ENCODE peak calls at places on chromosomes 6 and 20, in ten cellular contexts. M is ovary, H is lower lobe of right lung, L is heart right ventricle, A is left lung, S is stomach, P is HepG2, D is body of pancreas, Q is K562, Y is left ventricle myocardium inferior. G is an unnamed sample.

GRCh38 chr6:149698175-149698574 is 19.7 kb downstream of the LATS1 start:
- DNase-seq in H (no peak), Y (no peak), A (no peak), Q (no peak), M (no peak), D (no peak), S (no peak), L (no peak), P (no peak), G (no peak)

GRCh38 chr6:107116328-107116892 is 1.1 kb upstream of the BEND3 start:
- DNase-seq in H (peak; percentile 58), M (no peak), P (no peak), S (peak; percentile 57), D (peak; percentile 66), A (no peak), Q (peak; percentile 38), Y (no peak), L (no peak), G (peak; percentile 42)

GRCh38 chr20:38186788-38187221 is 21.7 kb upstream of the TGM2 start:
- DNase-seq in Y (no peak), M (no peak), P (no peak), L (no peak), S (no peak), H (no peak), D (no peak), Q (no peak), A (no peak), G (no peak)

GRCh38 chr6:68049562-68049961 is 585.5 kb upstream of the ADGRB3 start:
- DNase-seq in L (no peak), S (no peak), H (no peak), M (no peak), Q (no peak), D (no peak), P (no peak), Y (no peak), A (no peak), G (no peak)

GRCh38 chr6:57313711-57314471 is 3.5 kb upstream of the PRIM2 start:
- DNase-seq in D (no peak), Q (no peak), P (no peak), Y (no peak), L (no peak), S (no peak), M (no peak), H (no peak), A (no peak), G (no peak)

GRCh38 chr20:19889011-19889953 is 127.9 kb upstream of the NAA20 start:
- DNase-seq in D (peak; percentile 26), A (peak; percentile 77), Y (peak; percentile 56), P (no peak), L (peak; percentile 84), Q (no peak), S (no peak), H (no peak), M (peak; percentile 69), G (peak; percentile 38)

GRCh38 chr20:49484180-49485140 is 2.0 kb upstream of the KCNB1 start:
- DNase-seq in S (peak; percentile 80), P (peak; percentile 68), A (peak; percentile 90), M (peak; percentile 68), H (peak; percentile 79), Q (peak; percentile 73), D (peak; percentile 80), Y (peak; percentile 78), L (peak; percentile 71), G (peak; percentile 89)

GRCh38 chr6:53543341-53544010 is 1.4 kb downstream of the GCLC start:
- DNase-seq in Y (no peak), P (no peak), A (no peak), H (no peak), Q (no peak), L (no peak), S (no peak), D (no peak), M (no peak), G (no peak)

GRCh38 chr20:54649511-54649962 is 174.1 kb downstream of the DOK5 start:
- DNase-seq in S (peak; percentile 92), A (no peak), M (peak; percentile 80), P (peak; percentile 85), H (peak; percentile 74), Q (peak; percentile 53), D (peak; percentile 92), L (peak; percentile 81), Y (peak; percentile 75), G (peak; percentile 92)

GRCh38 chr20:41316009-41316408 is 1.5 kb downstream of the ZHX3 start:
- DNase-seq in M (no peak), P (peak; percentile 46), S (no peak), L (no peak), D (no peak), A (no peak), Y (no peak), H (no peak), Q (no peak), G (no peak)

DNA sequence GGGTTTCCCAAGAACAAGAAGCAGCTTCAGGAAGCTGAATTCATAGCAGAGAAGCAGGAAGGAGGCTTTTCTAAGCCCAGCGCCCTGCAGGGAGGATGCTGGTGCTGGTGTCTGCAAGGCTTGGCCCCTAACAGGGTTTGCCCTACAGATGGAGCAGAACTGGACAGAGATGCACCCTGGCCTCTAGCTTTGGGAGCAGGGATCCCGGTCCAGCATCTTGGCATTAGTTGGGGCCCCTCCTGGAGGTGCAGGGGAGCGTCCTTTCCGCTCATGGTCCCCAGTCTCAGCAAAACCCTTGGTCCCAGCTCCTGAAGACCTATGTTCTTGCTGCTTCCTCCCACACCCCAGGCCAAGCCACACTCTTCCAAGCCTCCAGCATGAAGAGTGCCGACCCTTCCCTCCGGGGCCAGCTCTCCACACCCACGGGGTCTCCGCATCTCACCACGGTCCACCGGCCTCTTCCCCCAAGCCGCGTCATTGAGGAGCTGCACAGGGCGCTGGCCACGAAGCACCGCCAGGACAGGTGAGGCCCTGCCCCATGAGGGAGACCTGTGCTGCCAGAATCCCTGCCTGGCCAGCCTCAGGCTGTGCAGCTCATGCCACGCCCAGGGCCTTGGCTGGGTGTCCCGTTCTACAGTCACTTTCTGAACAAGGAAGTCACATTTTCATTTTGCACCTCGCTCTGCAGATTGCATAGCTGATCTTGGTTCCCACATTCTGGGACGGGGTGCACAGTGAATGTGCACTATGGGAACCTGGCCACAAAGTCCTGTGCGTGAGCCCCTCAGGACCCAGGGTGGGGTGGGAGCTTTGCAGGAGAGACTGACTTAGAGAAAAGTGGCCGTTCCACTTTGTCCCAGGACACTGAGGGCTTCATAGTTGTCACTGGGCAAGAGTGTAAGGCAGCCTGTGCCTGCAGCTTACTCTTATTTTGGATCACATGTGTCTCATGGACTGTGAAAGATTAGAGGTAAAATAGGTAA is 160.2 kb downstream of the SYCP2 start:
- DNase-seq in S (peak; percentile 26), A (peak; percentile 63), Q (no peak), M (no peak), L (no peak), Y (no peak), P (no peak), D (no peak), H (no peak), G (no peak)
- H3K9me3 ChIP-seq in S (no peaks in the 10 kb centered on the region), A (no peaks in the 10 kb centered on the region), Q (no peaks in the 10 kb centered on the region), M (no peaks in the 10 kb centered on the region), L (no peaks in the 10 kb centered on the region), Y (no peaks in the 10 kb centered on the region), P (no peaks in the 10 kb centered on the region), D (no peaks in the 10 kb centered on the region), H (no peaks in the 10 kb centered on the region), G (no peaks in the 10 kb centered on the region)

GRCh38 chr20:11920083-11920482 is 2.4 kb downstream of the BTBD3 start:
- DNase-seq in S (no peak), P (no peak), A (no peak), D (no peak), L (no peak), Y (no peak), Q (no peak), M (no peak), H (no peak), G (no peak)

GRCh38 chr20:11919046-11919445 is 1.4 kb downstream of the BTBD3 start:
- DNase-seq in H (no peak), Q (no peak), L (peak; percentile 67), D (peak; percentile 62), S (peak; percentile 70), A (no peak), P (no peak), Y (peak; percentile 38), M (no peak), G (no peak)

GRCh38 chr20:11919571-11919970 is 1.9 kb downstream of the BTBD3 start:
- DNase-seq in L (no peak), M (no peak), Y (no peak), D (no peak), Q (no peak), A (no peak), P (no peak), S (no peak), H (no peak), G (no peak)

GRCh38 chr20:11918280-11918952 is 723 bp downstream of the BTBD3 start:
- DNase-seq in L (no peak), A (no peak), H (no peak), S (no peak), Q (no peak), P (no peak), Y (no peak), D (no peak), M (no peak), G (peak; percentile 19)

DNA sequence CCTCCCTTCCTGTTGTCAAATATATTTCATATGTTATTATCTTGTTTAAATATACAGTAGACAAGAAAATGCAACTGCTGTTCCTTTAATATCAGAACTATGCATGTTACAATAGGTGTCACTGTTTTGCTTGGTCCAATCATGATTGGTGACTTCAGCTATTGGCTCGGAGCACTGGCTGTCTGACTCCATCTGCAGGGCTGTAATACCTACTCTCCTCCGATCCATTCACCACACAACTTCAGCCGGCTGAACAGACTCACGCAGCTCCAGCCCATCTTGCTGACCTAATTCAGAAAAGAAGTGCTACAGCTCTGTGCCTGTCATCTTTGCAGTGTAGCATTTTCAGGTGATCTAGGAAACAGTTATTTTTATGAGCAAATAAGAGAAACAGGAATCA is at the start of gene BTBD3:
- DNase-seq in D (peak; percentile 85), M (peak; percentile 36), L (peak; percentile 83), P (no peak), S (peak; percentile 83), Q (no peak), A (no peak), H (peak; percentile 43), Y (peak; percentile 66), G (peak; percentile 80)
- H3K4me1 ChIP-seq in D (peaks cover 30% of the 10 kb centered on the region), M (peaks cover 14% of the 10 kb centered on the region), L (peaks cover 7% of the 10 kb centered on the region), P (peaks cover 4% of the 10 kb centered on the region), S (peaks cover 72% of the 10 kb centered on the region), Q (no peaks in the 10 kb centered on the region), A (peaks cover 24% of the 10 kb centered on the region), H (peaks cover 32% of the 10 kb centered on the region), Y (peaks cover 89% of the 10 kb centered on the region), G (peaks cover 24% of the 10 kb centered on the region)

GRCh38 chr20:48404598-48404997 is 423.2 kb downstream of the PREX1 start:
- DNase-seq in M (no peak), H (no peak), P (peak; percentile 45), S (no peak), Y (no peak), D (no peak), Q (no peak), L (no peak), A (no peak), G (no peak)
- TF ChIP-seq CTCF in M (no peak), H (no peak), P (peak; percentile 7), S (no peak), Y (no peak), D (no peak), Q (no peak), L (no peak), A (no peak), G (peak; percentile 27)

DNA sequence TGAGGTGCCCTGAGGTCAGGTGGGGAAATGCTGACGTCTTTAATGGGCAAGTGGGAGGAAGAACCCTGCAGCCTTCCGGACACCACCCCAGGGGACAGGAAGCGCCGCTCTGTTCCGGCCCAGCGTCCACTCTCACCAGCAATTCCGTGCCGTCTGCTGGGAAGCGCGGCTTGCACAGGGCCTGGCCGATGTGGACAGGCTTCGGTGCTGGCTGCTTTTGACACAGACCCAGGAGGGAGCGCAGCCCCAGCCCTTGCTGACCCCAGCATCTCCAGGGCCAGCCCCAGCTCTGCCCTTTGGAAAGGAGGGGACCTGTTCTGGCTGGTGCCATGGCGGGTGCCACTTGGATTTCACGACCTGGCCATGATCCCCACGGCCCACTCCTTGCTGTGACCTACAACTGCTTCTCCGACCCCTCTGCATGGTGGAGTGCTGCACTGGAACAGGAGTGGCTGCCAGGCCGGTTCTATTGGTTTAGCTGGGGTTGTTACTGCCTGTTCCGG is 123.2 kb downstream of the DLL1 start:
- DNase-seq in Y (peak; percentile 32), M (peak; percentile 16), H (peak; percentile 37), Q (no peak), S (peak; percentile 58), A (peak; percentile 61), P (no peak), D (no peak), L (peak; percentile 70), G (peak; percentile 7)
- H3K9me3 ChIP-seq in Y (no peaks in the 10 kb centered on the region), M (no peaks in the 10 kb centered on the region), H (no peaks in the 10 kb centered on the region), Q (peaks cover 10% of the 10 kb centered on the region), S (no peaks in the 10 kb centered on the region), A (no peaks in the 10 kb centered on the region), P (peaks cover 30% of the 10 kb centered on the region), D (no peaks in the 10 kb centered on the region), L (no peaks in the 10 kb centered on the region), G (no peaks in the 10 kb centered on the region)

G was measured in testis.